ENCODE peak calls at places on chromosomes 12 and 14, in eight cellular contexts. V, W, M, A, K, X, Z and B are unnamed samples.

GRCh38 chr12:88419794-88420193 is 160.5 kb downstream of the KITLG start:
- DNase-seq in V (peak), W (peak), M (no peak), A (no peak), K (no peak), X (peak), Z (no peak), B (peak)

GRCh38 chr12:47237751-47238211 is 158.0 kb upstream of the AMIGO2 start:
- DNase-seq in V (peak), W (peak), M (no peak), A (no peak), K (no peak), X (peak), Z (no peak), B (no peak)

GRCh38 chr12:53504004-53504920 is 3.0 kb downstream of the NPFF start:
- DNase-seq in V (no peak), W (no peak), M (no peak), A (no peak), K (no peak), X (no peak), Z (no peak), B (no peak)

GRCh38 chr14:99515301-99516155 is 34.3 kb downstream of the CCNK start:
- DNase-seq in V (no peak), W (no peak), M (no peak), A (no peak), K (no peak), X (no peak), Z (no peak), B (no peak)

GRCh38 chr12:45231515-45232145 is 15.7 kb downstream of the ANO6 start:
- DNase-seq in V (peak), W (peak), M (peak), A (no peak), K (no peak), X (peak), Z (no peak), B (peak)

GRCh38 chr14:51806624-51807023 is 53.8 kb upstream of the GNG2 start:
- DNase-seq in V (no peak), W (peak), M (no peak), A (no peak), K (no peak), X (no peak), Z (no peak), B (no peak)

GRCh38 chr12:50402270-50403000 is 1.8 kb downstream of the LARP4 start:
- DNase-seq in V (no peak), W (peak), M (no peak), A (no peak), K (no peak), X (no peak), Z (no peak), B (no peak)

GRCh38 chr12:112198120-112198733 is 72.9 kb downstream of the TRAFD1 start:
- DNase-seq in V (peak), W (peak), M (peak), A (peak), K (peak), X (peak), Z (peak), B (peak)

GRCh38 chr12:93176166-93176565 is 201.6 kb upstream of the NUDT4 start:
- DNase-seq in V (peak), W (peak), M (no peak), A (no peak), K (no peak), X (peak), Z (no peak), B (peak)

GRCh38 chr12:32895688-32896437 is 714 bp downstream of the PKP2 start:
- DNase-seq in V (no peak), W (no peak), M (no peak), A (no peak), K (peak), X (no peak), Z (no peak), B (no peak)

GRCh38 chr12:54424232-54424631 is 5.2 kb upstream of the ITGA5 start:
- DNase-seq in V (no peak), W (peak), M (no peak), A (no peak), K (no peak), X (no peak), Z (no peak), B (no peak)

GRCh38 chr14:50335989-50336391 is 23.9 kb downstream of the DMAC2L start:
- DNase-seq in V (peak), W (peak), M (no peak), A (no peak), K (peak), X (peak), Z (peak), B (no peak)

GRCh38 chr12:12398026-12398859 is 41.4 kb downstream of the BORCS5 start:
- DNase-seq in V (peak), W (peak), M (peak), A (peak), K (no peak), X (peak), Z (no peak), B (peak)

GRCh38 chr12:4421590-4422031 is 24.0 kb downstream of the FGF6 start:
- DNase-seq in V (peak), W (peak), M (peak), A (no peak), K (peak), X (peak), Z (peak), B (peak)

GRCh38 chr14:96249016-96249415 is 7.0 kb upstream of the BDKRB1 start:
- DNase-seq in V (peak), W (peak), M (peak), A (no peak), K (no peak), X (peak), Z (no peak), B (peak)